ENCODE peak calls at places on chromosomes 2 and 18, in eight cellular contexts. X is tibial nerve, U is transverse colon, E is lung, O is GM23248, B is mammary epithelial cell, Q is NT2/D1, P is HCT116. M is an unnamed sample. For H3K27me3, the result is how much of the 10 kb centered on the place peaks cover.

GRCh38 chr2:23625726-23626125 is 240.7 kb downstream of the KLHL29 start:
- DNase-seq in X (no peak), U (no peak), E (no peak), O (no peak), B (no peak), Q (no peak), P (no peak), M (no peak)

GRCh38 chr18:37578886-37579513 is 13.4 kb upstream of the CELF4 start:
- DNase-seq in X (no peak), U (no peak), E (no peak), O (peak), B (peak), Q (no peak), P (peak), M (peak)

GRCh38 chr2:118055512-118056164 is 32.6 kb upstream of the INSIG2 start:
- DNase-seq in X (no peak), U (no peak), E (no peak), O (no peak), B (no peak), Q (no peak), P (no peak), M (no peak)

GRCh38 chr2:241018051-241018891 is 19.9 kb downstream of the SNED1 start:
- DNase-seq in X (no peak), U (no peak), E (no peak), O (peak), B (peak), Q (no peak), P (no peak), M (no peak)

GRCh38 chr2:98830573-98831145 is 99.7 kb upstream of the MGAT4A start:
- DNase-seq in X (no peak), U (no peak), E (no peak), O (no peak), B (no peak), Q (no peak), P (no peak), M (no peak)

GRCh38 chr2:25417715-25418369 is 76.1 kb upstream of the DNMT3A start:
- DNase-seq in X (no peak), U (no peak), E (no peak), O (no peak), B (no peak), Q (no peak), P (peak), M (no peak)

GRCh38 chr18:2846638-2847340 is at the start of gene EMILIN2:
- DNase-seq in X (peak), U (peak), E (peak), O (peak), B (no peak), Q (no peak), P (no peak), M (peak)

GRCh38 chr2:211451642-211452041 is 895.2 kb downstream of the CPS1 start:
- DNase-seq in X (no peak), U (no peak), E (no peak), O (no peak), B (no peak), Q (no peak), P (no peak), M (no peak)

GRCh38 chr2:9745153-9745899 is 97.9 kb upstream of the TAF1B start:
- DNase-seq in X (no peak), U (no peak), E (no peak), O (peak), B (no peak), Q (no peak), P (no peak), M (peak)

GRCh38 chr2:214810670-214811069 is 1.2 kb upstream of the BARD1 start:
- DNase-seq in X (no peak), U (peak), E (no peak), O (peak), B (peak), Q (no peak), P (no peak), M (no peak)

GRCh38 chr2:173984866-173985588 is 19.9 kb upstream of the SP3 start:
- DNase-seq in X (no peak), U (no peak), E (no peak), O (no peak), B (no peak), Q (no peak), P (no peak), M (no peak)

GRCh38 chr2:240655931-240656886 is 26.5 kb downstream of the AQP12B start:
- DNase-seq in X (no peak), U (no peak), E (peak), O (peak), B (peak), Q (no peak), P (no peak), M (no peak)

GRCh38 chr18:55509631-55510372 is 78.2 kb downstream of the TCF4 start:
- DNase-seq in X (no peak), U (no peak), E (no peak), O (peak), B (peak), Q (no peak), P (no peak), M (peak)

GRCh38 chr2:85794491-85795121 is 40.8 kb downstream of the ATOH8 start:
- DNase-seq in X (no peak), U (peak), E (no peak), O (no peak), B (no peak), Q (no peak), P (no peak), M (no peak)

GRCh38 chr2:83051538-83052192 is 1407.4 kb downstream of the SUCLG1 start:
- DNase-seq in X (no peak), U (no peak), E (no peak), O (no peak), B (no peak), Q (no peak), P (no peak), M (no peak)

GRCh38 chr2:29367986-29368677 is 252.9 kb downstream of the CLIP4 start:
- DNase-seq in X (no peak), U (no peak), E (no peak), O (no peak), B (no peak), Q (no peak), P (no peak), M (no peak)

GRCh38 chr2:19916385-19916784 is 14.6 kb upstream of the TTC32 start:
- DNase-seq in X (no peak), U (no peak), E (no peak), O (no peak), B (no peak), Q (no peak), P (no peak), M (no peak)

GRCh38 chr18:46167971-46168370 is 63.8 kb downstream of the HAUS1 start:
- DNase-seq in X (no peak), U (peak), E (peak), O (no peak), B (no peak), Q (no peak), P (no peak), M (no peak)

GRCh38 chr2:132542953-132543569 is 126.5 kb downstream of the GPR39 start:
- DNase-seq in X (no peak), U (no peak), E (no peak), O (no peak), B (peak), Q (no peak), P (no peak), M (no peak)

GRCh38 chr2:25700221-25700660 is 26.9 kb upstream of the DTNB start:
- DNase-seq in X (no peak), U (no peak), E (no peak), O (peak), B (peak), Q (no peak), P (peak), M (peak)

GRCh38 chr18:38305941-38306340 is 740.3 kb upstream of the CELF4 start:
- DNase-seq in X (no peak), U (no peak), E (no peak), O (no peak), B (no peak), Q (no peak), P (no peak), M (no peak)

GRCh38 chr2:63993871-63994270 is 25.4 kb downstream of the VPS54 start:
- DNase-seq in X (no peak), U (no peak), E (no peak), O (no peak), B (peak), Q (no peak), P (no peak), M (no peak)

GRCh38 chr2:69731147-69731546 is 10.8 kb upstream of the ANXA4 start:
- DNase-seq in X (no peak), U (no peak), E (no peak), O (no peak), B (no peak), Q (no peak), P (no peak), M (no peak)

GRCh38 chr2:69471793-69472192 is 34.6 kb upstream of the NFU1 start:
- DNase-seq in X (no peak), U (no peak), E (no peak), O (no peak), B (no peak), Q (no peak), P (no peak), M (no peak)

GRCh38 chr2:240170883-240171282 is 30.4 kb upstream of the OTOS start:
- DNase-seq in X (no peak), U (no peak), E (no peak), O (no peak), B (no peak), Q (no peak), P (no peak), M (no peak)

GRCh38 chr2:176104338-176105077 is 2.6 kb upstream of the HOXD11 start:
- DNase-seq in X (no peak), U (no peak), E (no peak), O (peak), B (no peak), Q (no peak), P (no peak), M (peak)

GRCh38 chr2:53520630-53520940 is 247.0 kb upstream of the CHAC2 start:
- DNase-seq in X (no peak), U (no peak), E (no peak), O (no peak), B (no peak), Q (no peak), P (no peak), M (no peak)

GRCh38 chr2:240129731-240130392 is 6.2 kb downstream of the COPS9 start:
- DNase-seq in X (no peak), U (no peak), E (no peak), O (no peak), B (no peak), Q (no peak), P (no peak), M (no peak)

GRCh38 chr2:854460-854859 is 96.2 kb upstream of the SNTG2 start:
- DNase-seq in X (no peak), U (peak), E (no peak), O (peak), B (no peak), Q (peak), P (peak), M (no peak)

GRCh38 chr2:104793971-104794370 is 59.9 kb upstream of the POU3F3 start:
- DNase-seq in X (no peak), U (no peak), E (no peak), O (peak), B (no peak), Q (no peak), P (no peak), M (no peak)

GRCh38 chr18:7577706-7578105 is 10.6 kb downstream of the PTPRM start:
- DNase-seq in X (no peak), U (no peak), E (no peak), O (peak), B (no peak), Q (peak), P (no peak), M (peak)

GRCh38 chr2:26683583-26683982 is 8.9 kb upstream of the KCNK3 start:
- DNase-seq in X (no peak), U (no peak), E (no peak), O (no peak), B (no peak), Q (no peak), P (no peak), M (no peak)

GRCh38 chr18:55485666-55486065 is 102.3 kb downstream of the TCF4 start:
- DNase-seq in X (no peak), U (no peak), E (no peak), O (peak), B (peak), Q (no peak), P (no peak), M (no peak)

DNA sequence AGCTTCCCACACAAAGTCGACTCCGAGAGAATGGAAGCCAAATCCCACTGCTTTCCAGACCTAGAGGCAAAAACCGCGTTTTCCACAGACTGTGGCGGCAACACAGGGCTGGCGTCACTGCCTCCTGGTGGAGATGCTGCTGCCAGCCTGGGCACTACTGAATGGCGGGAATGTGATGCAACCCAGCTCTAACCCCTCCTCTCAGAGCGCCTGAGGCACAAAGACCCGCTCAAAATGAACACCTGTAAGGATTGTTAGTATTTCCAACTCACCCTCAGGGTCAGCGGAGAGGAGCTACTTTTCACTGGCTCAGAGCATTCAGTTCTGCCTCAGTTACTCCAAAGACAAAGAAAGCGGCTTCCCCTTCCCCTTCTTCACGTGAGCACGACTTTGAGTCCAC is 548.0 kb upstream of the SALL3 start:
- DNase-seq in X (no peak), U (no peak), E (no peak), O (no peak), B (no peak), Q (no peak), P (no peak), M (peak)
- H3K27me3 ChIP-seq in X (under half), U (under half), E (under half), O (under half), B (under half), Q (under half), P (under half), M (under half)

GRCh38 chr2:66445781-66446177 is 10.9 kb downstream of the MEIS1 start:
- DNase-seq in X (no peak), U (no peak), E (no peak), O (peak), B (no peak), Q (no peak), P (no peak), M (no peak)

GRCh38 chr2:66443183-66443976 is 8.5 kb downstream of the MEIS1 start:
- DNase-seq in X (no peak), U (no peak), E (no peak), O (peak), B (no peak), Q (no peak), P (no peak), M (no peak)

GRCh38 chr2:66445076-66445724 is 10.3 kb downstream of the MEIS1 start:
- DNase-seq in X (no peak), U (no peak), E (no peak), O (peak), B (no peak), Q (no peak), P (no peak), M (no peak)

GRCh38 chr2:66446178-66446860 is 11.4 kb downstream of the MEIS1 start:
- DNase-seq in X (no peak), U (no peak), E (no peak), O (peak), B (no peak), Q (no peak), P (no peak), M (no peak)

DNA sequence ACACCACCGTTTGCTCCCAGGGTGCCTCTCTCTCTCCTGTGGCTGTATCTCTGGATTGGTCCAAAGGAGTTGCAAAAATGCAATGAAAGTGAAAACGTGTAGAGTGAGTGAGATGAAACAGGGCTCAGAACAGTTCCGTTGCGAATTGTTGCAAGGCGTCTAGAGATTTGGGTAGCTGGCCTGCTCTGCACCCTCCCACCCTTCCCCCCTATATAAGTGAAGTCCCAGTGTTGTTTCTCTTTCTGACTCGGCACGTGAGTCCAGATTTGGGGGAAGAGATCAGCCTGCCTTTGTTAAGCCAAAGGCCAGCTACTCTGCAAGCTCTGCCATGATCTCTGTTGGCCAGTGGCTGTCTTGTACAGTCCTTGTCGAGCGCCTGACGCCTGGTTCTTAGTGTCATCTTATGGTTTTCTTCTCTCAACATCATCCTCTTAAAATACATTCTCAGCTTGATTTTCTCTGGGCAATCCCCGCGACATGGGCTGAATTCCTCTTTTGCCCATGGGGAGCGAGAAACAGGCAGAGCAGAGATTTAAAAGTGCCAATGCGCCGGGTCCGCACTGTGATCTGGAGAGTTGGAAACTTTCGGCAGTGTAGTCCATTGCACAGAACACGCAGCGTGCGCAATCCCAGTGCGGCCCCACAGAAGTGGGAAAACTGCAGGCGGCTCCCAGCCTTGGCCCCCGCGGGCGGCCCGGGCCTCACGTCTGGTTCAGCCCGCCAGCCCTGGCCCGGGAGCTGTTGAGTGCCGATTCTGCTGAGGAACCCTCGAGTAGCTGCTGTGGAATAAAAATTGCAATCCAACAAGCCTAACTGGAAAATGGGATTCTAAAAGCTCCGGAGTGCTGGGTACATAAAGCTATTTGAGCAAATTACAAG is 9.3 kb downstream of the MEIS1 start:
- DNase-seq in X (no peak), U (no peak), E (no peak), O (peak), B (no peak), Q (no peak), P (no peak), M (no peak)
- H3K27me3 ChIP-seq in X (under half), U (under half), E (under half), O (under half), B (under half), Q (half or more), P (under half), M (under half)

GRCh38 chr2:150335596-150335995 is 151.9 kb downstream of the RND3 start:
- DNase-seq in X (no peak), U (no peak), E (no peak), O (no peak), B (no peak), Q (no peak), P (no peak), M (no peak)

GRCh38 chr2:150341982-150342680 is 145.3 kb downstream of the RND3 start:
- DNase-seq in X (no peak), U (no peak), E (no peak), O (no peak), B (peak), Q (no peak), P (no peak), M (no peak)

GRCh38 chr2:150339951-150340350 is 147.5 kb downstream of the RND3 start:
- DNase-seq in X (no peak), U (no peak), E (no peak), O (peak), B (no peak), Q (no peak), P (no peak), M (no peak)

GRCh38 chr2:150339282-150339681 is 148.2 kb downstream of the RND3 start:
- DNase-seq in X (no peak), U (no peak), E (no peak), O (peak), B (peak), Q (no peak), P (no peak), M (no peak)
- H3K27me3 ChIP-seq in X (under half), U (under half), E (under half), O (under half), B (under half), Q (under half), P (under half), M (under half)

DNA sequence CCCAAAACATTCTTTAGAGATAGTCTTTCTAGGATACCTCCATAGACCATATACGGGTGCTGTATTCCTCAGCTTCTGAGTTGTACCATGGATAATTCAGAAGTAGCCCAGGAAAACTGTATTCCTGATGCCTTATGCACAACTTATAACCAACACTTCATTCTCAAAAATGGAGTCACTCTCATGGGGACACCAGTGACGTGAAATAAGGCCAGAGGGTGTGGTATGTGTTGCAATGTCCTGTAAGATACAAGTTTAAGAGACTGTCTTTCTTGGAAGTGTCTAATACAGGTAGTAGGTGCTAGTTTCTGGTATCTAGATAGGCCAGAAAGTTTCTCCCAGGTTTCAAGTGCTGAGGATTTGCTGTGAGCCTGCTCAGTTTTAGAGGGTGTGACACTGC is 36.1 kb downstream of the COX7A2L start:
- DNase-seq in X (no peak), U (no peak), E (no peak), O (no peak), B (no peak), Q (no peak), P (no peak), M (no peak)
- H3K27me3 ChIP-seq in X (under half), U (under half), E (under half), O (under half), B (under half), Q (under half), P (under half), M (under half)

DNA sequence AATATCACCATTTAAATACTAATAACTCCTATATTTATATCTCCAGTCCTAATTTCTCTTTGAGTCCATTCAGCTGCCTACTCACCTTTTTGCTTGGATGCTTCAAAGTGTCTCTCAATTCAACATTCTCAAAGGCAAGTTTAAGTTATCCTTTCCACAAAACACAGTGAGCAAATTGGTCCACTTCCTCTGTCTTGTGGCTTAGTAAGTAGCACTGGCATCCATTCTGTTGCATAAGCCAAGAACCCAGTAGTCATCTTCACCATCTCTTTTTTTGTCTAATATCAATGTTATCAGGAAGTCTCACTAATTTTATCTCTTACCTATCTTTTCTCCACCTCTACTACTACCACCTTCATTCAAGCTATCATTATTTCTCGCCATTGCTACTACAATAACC is 27.4 kb upstream of the IL1RL1 start:
- DNase-seq in X (no peak), U (no peak), E (no peak), O (peak), B (no peak), Q (no peak), P (no peak), M (no peak)
- H3K27me3 ChIP-seq in X (under half), U (under half), E (under half), O (under half), B (under half), Q (under half), P (under half), M (under half)

DNA sequence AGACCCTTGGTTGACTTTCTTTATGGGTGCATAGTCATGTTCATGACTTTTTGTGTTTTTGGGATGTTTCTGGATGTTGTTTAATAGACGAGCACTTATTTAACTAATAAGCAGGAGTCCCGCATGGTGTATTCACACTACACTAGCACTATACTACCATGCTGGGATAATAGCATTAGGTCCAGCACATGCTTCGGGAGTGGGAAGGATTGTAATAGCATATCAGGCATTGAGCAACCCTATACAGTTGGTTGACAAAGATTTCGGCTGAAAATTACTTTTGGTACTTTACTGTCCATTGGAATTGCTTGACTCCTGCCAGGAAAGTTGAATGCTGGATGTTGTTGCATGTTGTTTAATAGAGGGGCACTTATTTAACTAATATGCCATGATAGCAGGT is 2.8 kb downstream of the SH3RF3 start:
- DNase-seq in X (no peak), U (no peak), E (no peak), O (no peak), B (no peak), Q (no peak), P (no peak), M (no peak)
- H3K27me3 ChIP-seq in X (under half), U (under half), E (under half), O (under half), B (under half), Q (under half), P (under half), M (under half)

M was measured in MG63.